ENCODE peak calls at places on chromosome 4, in seven cellular contexts. One of them, this sample, is unnamed.
A peak's percentile ranks its signal among the peaks of the same experiment; 100 is the strongest.

GRCh38 chr4:1520145-1520661 is 114.0 kb upstream of the NKX1-1 start:
- DNase-seq in PC-3: no peak
- DNase-seq in MM.1S: no peak
- DNase-seq in neural progenitor cell: no peak
- DNase-seq in GM23338: peak; percentile 40
- DNase-seq in HCT116: no peak
- DNase-seq in hepatocyte: no peak
- DNase-seq in this sample: no peak

GRCh38 chr4:87030606-87031441 is 96.0 kb downstream of the AFF1 start:
- DNase-seq in PC-3: no peak
- DNase-seq in MM.1S: no peak
- DNase-seq in neural progenitor cell: peak; percentile 46
- DNase-seq in GM23338: peak; percentile 40
- DNase-seq in HCT116: no peak
- DNase-seq in hepatocyte: no peak
- DNase-seq in this sample: peak; percentile 61

GRCh38 chr4:156896536-156896935 is 75.1 kb downstream of the PDGFC start:
- DNase-seq in PC-3: no peak
- DNase-seq in MM.1S: no peak
- DNase-seq in neural progenitor cell: no peak
- DNase-seq in GM23338: no peak
- DNase-seq in HCT116: no peak
- DNase-seq in hepatocyte: no peak
- DNase-seq in this sample: no peak

GRCh38 chr4:184792950-184793555 is 32.7 kb downstream of the ACSL1 start:
- DNase-seq in PC-3: peak; percentile 76
- DNase-seq in MM.1S: no peak
- DNase-seq in neural progenitor cell: no peak
- DNase-seq in GM23338: no peak
- DNase-seq in HCT116: peak; percentile 63
- DNase-seq in hepatocyte: peak; percentile 60
- DNase-seq in this sample: peak; percentile 95

GRCh38 chr4:95255396-95256107 is 293.2 kb downstream of the UNC5C start:
- DNase-seq in PC-3: peak; percentile 43
- DNase-seq in MM.1S: no peak
- DNase-seq in neural progenitor cell: no peak
- DNase-seq in GM23338: no peak
- DNase-seq in HCT116: no peak
- DNase-seq in hepatocyte: peak; percentile 17
- DNase-seq in this sample: peak; percentile 70

GRCh38 chr4:167221074-167221473 is 13.2 kb downstream of the SPOCK3 start:
- DNase-seq in PC-3: no peak
- DNase-seq in MM.1S: no peak
- DNase-seq in neural progenitor cell: no peak
- DNase-seq in GM23338: no peak
- DNase-seq in HCT116: no peak
- DNase-seq in hepatocyte: no peak
- DNase-seq in this sample: no peak

GRCh38 chr4:98642991-98643426 is 15.4 kb downstream of the TSPAN5 start:
- DNase-seq in PC-3: peak; percentile 94
- DNase-seq in MM.1S: no peak
- DNase-seq in neural progenitor cell: no peak
- DNase-seq in GM23338: no peak
- DNase-seq in HCT116: peak; percentile 68
- DNase-seq in hepatocyte: peak; percentile 35
- DNase-seq in this sample: peak; percentile 62

GRCh38 chr4:118734491-118735205 is 49.5 kb downstream of the METTL14 start:
- DNase-seq in PC-3: no peak
- DNase-seq in MM.1S: no peak
- DNase-seq in neural progenitor cell: no peak
- DNase-seq in GM23338: no peak
- DNase-seq in HCT116: no peak
- DNase-seq in hepatocyte: no peak
- DNase-seq in this sample: no peak

GRCh38 chr4:138666366-138666765 is 349.2 kb upstream of the NOCT start:
- DNase-seq in PC-3: no peak
- DNase-seq in MM.1S: no peak
- DNase-seq in neural progenitor cell: no peak
- DNase-seq in GM23338: no peak
- DNase-seq in HCT116: no peak
- DNase-seq in hepatocyte: no peak
- DNase-seq in this sample: no peak

GRCh38 chr4:10111067-10111801 is 5.4 kb downstream of the WDR1 start:
- DNase-seq in PC-3: no peak
- DNase-seq in MM.1S: no peak
- DNase-seq in neural progenitor cell: no peak
- DNase-seq in GM23338: peak; percentile 41
- DNase-seq in HCT116: no peak
- DNase-seq in hepatocyte: no peak
- DNase-seq in this sample: no peak

GRCh38 chr4:68693325-68694075 is 23.0 kb upstream of the UGT2B15 start:
- DNase-seq in PC-3: no peak
- DNase-seq in MM.1S: no peak
- DNase-seq in neural progenitor cell: no peak
- DNase-seq in GM23338: no peak
- DNase-seq in HCT116: no peak
- DNase-seq in hepatocyte: no peak
- DNase-seq in this sample: no peak

GRCh38 chr4:6250235-6250983 is 19.2 kb upstream of the WFS1 start:
- DNase-seq in PC-3: peak; percentile 85
- DNase-seq in MM.1S: peak; percentile 75
- DNase-seq in neural progenitor cell: peak; percentile 82
- DNase-seq in GM23338: peak; percentile 90
- DNase-seq in HCT116: peak; percentile 76
- DNase-seq in hepatocyte: peak; percentile 84
- DNase-seq in this sample: peak; percentile 59

GRCh38 chr4:100838286-100838685 is 320.5 kb upstream of the EMCN start:
- DNase-seq in PC-3: no peak
- DNase-seq in MM.1S: no peak
- DNase-seq in neural progenitor cell: no peak
- DNase-seq in GM23338: no peak
- DNase-seq in HCT116: no peak
- DNase-seq in hepatocyte: no peak
- DNase-seq in this sample: no peak

GRCh38 chr4:149347139-149347538 is 468.5 kb downstream of the IQCM start:
- DNase-seq in PC-3: no peak
- DNase-seq in MM.1S: no peak
- DNase-seq in neural progenitor cell: no peak
- DNase-seq in GM23338: no peak
- DNase-seq in HCT116: no peak
- DNase-seq in hepatocyte: no peak
- DNase-seq in this sample: peak; percentile 67

GRCh38 chr4:168840386-168840763 is 169.7 kb downstream of the CBR4 start:
- DNase-seq in PC-3: no peak
- DNase-seq in MM.1S: no peak
- DNase-seq in neural progenitor cell: no peak
- DNase-seq in GM23338: no peak
- DNase-seq in HCT116: no peak
- DNase-seq in hepatocyte: no peak
- DNase-seq in this sample: no peak

GRCh38 chr4:10639100-10639499 is 45.5 kb downstream of the CLNK start:
- DNase-seq in PC-3: peak; percentile 38
- DNase-seq in MM.1S: peak; percentile 75
- DNase-seq in neural progenitor cell: peak; percentile 58
- DNase-seq in GM23338: no peak
- DNase-seq in HCT116: no peak
- DNase-seq in hepatocyte: no peak
- DNase-seq in this sample: no peak

GRCh38 chr4:14130551-14130950 is 503.0 kb upstream of the BOD1L1 start:
- DNase-seq in PC-3: no peak
- DNase-seq in MM.1S: no peak
- DNase-seq in neural progenitor cell: no peak
- DNase-seq in GM23338: no peak
- DNase-seq in HCT116: no peak
- DNase-seq in hepatocyte: no peak
- DNase-seq in this sample: peak; percentile 68

GRCh38 chr4:16783119-16783518 is 115.3 kb downstream of the LDB2 start:
- DNase-seq in PC-3: no peak
- DNase-seq in MM.1S: no peak
- DNase-seq in neural progenitor cell: peak; percentile 29
- DNase-seq in GM23338: peak; percentile 53
- DNase-seq in HCT116: no peak
- DNase-seq in hepatocyte: peak; percentile 20
- DNase-seq in this sample: no peak

GRCh38 chr4:118743867-118744266 is 58.7 kb downstream of the METTL14 start:
- DNase-seq in PC-3: no peak
- DNase-seq in MM.1S: no peak
- DNase-seq in neural progenitor cell: no peak
- DNase-seq in GM23338: no peak
- DNase-seq in HCT116: no peak
- DNase-seq in hepatocyte: no peak
- DNase-seq in this sample: peak; percentile 82

GRCh38 chr4:3338976-3339531 is 46.2 kb downstream of the RGS12 start:
- DNase-seq in PC-3: no peak
- DNase-seq in MM.1S: no peak
- DNase-seq in neural progenitor cell: no peak
- DNase-seq in GM23338: no peak
- DNase-seq in HCT116: no peak
- DNase-seq in hepatocyte: no peak
- DNase-seq in this sample: no peak

GRCh38 chr4:3340703-3341088 is 47.9 kb downstream of the RGS12 start:
- DNase-seq in PC-3: peak; percentile 17
- DNase-seq in MM.1S: no peak
- DNase-seq in neural progenitor cell: no peak
- DNase-seq in GM23338: no peak
- DNase-seq in HCT116: no peak
- DNase-seq in hepatocyte: no peak
- DNase-seq in this sample: no peak

GRCh38 chr4:3338321-3338838 is 45.6 kb downstream of the RGS12 start:
- DNase-seq in PC-3: no peak
- DNase-seq in MM.1S: no peak
- DNase-seq in neural progenitor cell: no peak
- DNase-seq in GM23338: no peak
- DNase-seq in HCT116: no peak
- DNase-seq in hepatocyte: no peak
- DNase-seq in this sample: no peak

GRCh38 chr4:3340038-3340702 is 47.3 kb downstream of the RGS12 start:
- DNase-seq in PC-3: no peak
- DNase-seq in MM.1S: no peak
- DNase-seq in neural progenitor cell: no peak
- DNase-seq in GM23338: no peak
- DNase-seq in HCT116: no peak
- DNase-seq in hepatocyte: no peak
- DNase-seq in this sample: no peak

GRCh38 chr4:3339566-3339965 is 46.7 kb downstream of the RGS12 start:
- DNase-seq in PC-3: no peak
- DNase-seq in MM.1S: no peak
- DNase-seq in neural progenitor cell: no peak
- DNase-seq in GM23338: no peak
- DNase-seq in HCT116: no peak
- DNase-seq in hepatocyte: no peak
- DNase-seq in this sample: no peak
- TF ChIP-seq EZH2phosphoT487 in PC-3: no peak
- TF ChIP-seq EZH2phosphoT487 in MM.1S: no peak
- TF ChIP-seq EZH2phosphoT487 in neural progenitor cell: no peak
- TF ChIP-seq EZH2phosphoT487 in GM23338: no peak
- TF ChIP-seq EZH2phosphoT487 in HCT116: no peak
- TF ChIP-seq EZH2phosphoT487 in hepatocyte: no peak
- TF ChIP-seq EZH2phosphoT487 in this sample: no peak

DNA sequence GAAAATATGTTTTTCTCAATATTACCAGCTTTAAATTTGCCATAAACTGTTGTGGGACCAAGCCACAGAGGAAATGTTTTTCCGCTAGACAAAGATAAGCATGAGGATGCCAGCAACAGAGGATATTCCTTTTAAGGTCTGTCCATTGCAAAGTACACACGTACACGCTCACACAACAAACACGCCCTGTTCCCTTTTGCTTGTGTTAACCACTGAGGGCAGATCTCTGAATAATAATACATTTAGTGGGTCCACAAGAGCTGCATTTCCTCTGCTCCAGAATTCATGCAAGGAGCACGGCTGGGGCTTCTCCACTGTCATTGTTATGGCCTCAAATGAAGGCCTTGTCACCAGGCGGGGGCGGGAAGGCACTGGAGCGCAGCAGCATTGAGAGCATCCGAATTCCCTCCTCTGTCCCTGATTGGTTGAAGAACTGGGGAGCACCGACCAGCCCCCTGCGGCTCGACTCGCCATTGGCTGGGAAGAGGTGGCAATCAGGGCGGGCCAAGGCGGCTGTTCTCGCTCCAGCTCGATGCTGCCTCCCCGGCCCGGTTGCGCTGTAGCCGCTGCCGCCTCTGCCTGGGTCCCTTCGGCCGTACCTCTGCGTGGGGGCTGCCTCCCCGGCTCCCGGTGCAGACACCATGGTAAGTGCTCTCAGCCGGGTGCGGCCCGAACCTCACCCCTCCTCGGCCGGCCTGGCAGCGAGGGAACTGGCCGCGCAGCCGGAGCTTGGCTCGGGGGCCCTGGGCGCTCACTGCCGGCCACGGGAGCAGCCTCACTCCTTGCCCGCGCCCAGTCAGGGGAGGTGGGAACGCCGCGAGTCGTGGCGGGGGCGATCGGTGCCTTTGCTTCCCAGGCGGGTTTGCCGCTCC is at the start of gene GUCY1B1:
- DNase-seq in PC-3: peak; percentile 86
- DNase-seq in MM.1S: peak; percentile 98
- DNase-seq in neural progenitor cell: peak; percentile 93
- DNase-seq in GM23338: peak; percentile 95
- DNase-seq in HCT116: no peak
- DNase-seq in hepatocyte: peak; percentile 92
- DNase-seq in this sample: peak; percentile 91
- TF ChIP-seq EZH2 in PC-3: no peak
- TF ChIP-seq EZH2 in MM.1S: no peak
- TF ChIP-seq EZH2 in neural progenitor cell: no peak
- TF ChIP-seq EZH2 in GM23338: no peak
- TF ChIP-seq EZH2 in HCT116: no peak
- TF ChIP-seq EZH2 in hepatocyte: no peak
- TF ChIP-seq EZH2 in this sample: no peak

DNA sequence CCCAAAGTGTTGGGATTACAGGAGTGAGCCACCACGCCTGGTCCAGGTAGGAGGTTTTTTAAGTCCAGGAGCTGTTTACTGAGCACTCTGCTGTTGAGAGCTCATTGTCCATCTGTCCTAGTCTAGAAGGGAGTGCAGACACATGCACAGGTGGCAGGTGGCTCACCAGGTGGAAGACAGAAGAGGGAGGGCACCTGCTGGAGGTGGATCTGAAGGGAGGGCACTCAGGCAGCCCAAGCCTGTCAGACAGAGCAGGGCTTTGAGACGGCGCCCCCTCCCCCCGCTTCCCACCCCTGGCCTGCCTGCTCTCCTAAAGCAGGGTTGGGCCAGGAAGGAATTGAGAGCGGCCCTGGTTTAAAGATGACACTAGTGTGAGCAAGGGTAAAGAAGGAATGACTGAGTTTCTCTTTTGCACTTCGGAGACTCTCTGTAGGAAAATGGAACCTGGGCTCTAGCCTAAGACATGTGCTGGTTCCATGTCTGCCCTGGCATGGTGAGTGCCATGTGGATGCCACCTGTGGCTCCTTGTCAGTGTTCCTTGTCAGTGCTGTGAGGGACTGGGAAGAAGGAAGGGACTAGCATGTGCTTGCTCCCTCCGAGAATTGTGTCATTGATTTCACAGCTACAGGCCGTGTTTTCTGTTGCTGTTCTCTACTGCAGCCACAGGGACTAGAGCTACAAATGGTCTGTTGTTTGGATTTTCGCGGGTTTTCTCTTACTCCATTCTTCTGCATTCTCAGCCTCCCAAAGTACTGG is 108.6 kb downstream of the TNIP2 start:
- DNase-seq in PC-3: no peak
- DNase-seq in MM.1S: no peak
- DNase-seq in neural progenitor cell: no peak
- DNase-seq in GM23338: no peak
- DNase-seq in HCT116: no peak
- DNase-seq in hepatocyte: no peak
- DNase-seq in this sample: no peak
- TF ChIP-seq EZH2phosphoT487 in PC-3: no peak
- TF ChIP-seq EZH2phosphoT487 in MM.1S: no peak
- TF ChIP-seq EZH2phosphoT487 in neural progenitor cell: no peak
- TF ChIP-seq EZH2phosphoT487 in GM23338: no peak
- TF ChIP-seq EZH2phosphoT487 in HCT116: no peak
- TF ChIP-seq EZH2phosphoT487 in hepatocyte: no peak
- TF ChIP-seq EZH2phosphoT487 in this sample: no peak

GRCh38 chr4:84500386-84501196 is 1.5 kb upstream of the NKX6-1 start:
- DNase-seq in PC-3: no peak
- DNase-seq in MM.1S: no peak
- DNase-seq in neural progenitor cell: no peak
- DNase-seq in GM23338: no peak
- DNase-seq in HCT116: no peak
- DNase-seq in hepatocyte: no peak
- DNase-seq in this sample: no peak
- TF ChIP-seq EZH2 in PC-3: no peak
- TF ChIP-seq EZH2 in MM.1S: no peak
- TF ChIP-seq EZH2 in neural progenitor cell: peak; percentile 53
- TF ChIP-seq EZH2 in GM23338: peak; percentile 87
- TF ChIP-seq EZH2 in HCT116: no peak
- TF ChIP-seq EZH2 in hepatocyte: peak; percentile 9
- TF ChIP-seq EZH2 in this sample: peak; percentile 28

This sample was measured in GM23248.